ENCODE peak calls at places on chromosome 18, in seven cellular contexts. M is thoracic aorta, V is fibroblast of pulmonary artery, O is adrenal gland, L is MCF 10A, C is upper lobe of right lung, E is tibial artery. X is an unnamed sample.

GRCh38 chr18:79071037-79071960 is 2.1 kb downstream of the ATP9B start:
- DNase-seq in M (no peak), E (no peak), V (no peak), O (no peak), C (no peak), L (no peak), X (no peak)

GRCh38 chr18:43274526-43274925 is 2.8 kb downstream of the SYT4 start:
- DNase-seq in C (no peak), V (no peak), M (no peak), O (no peak), E (no peak), L (no peak), X (no peak)

GRCh38 chr18:76265375-76266225 is 229.4 kb downstream of the ZNF516 start:
- DNase-seq in O (no peak), V (peak), E (peak), M (no peak), C (peak), L (no peak), X (no peak)

GRCh38 chr18:9612215-9612830 is 2.0 kb downstream of the PPP4R1 start:
- DNase-seq in E (no peak), M (no peak), V (peak), C (no peak), O (peak), L (peak), X (peak)

GRCh38 chr18:10872297-10872696 is 277.1 kb downstream of the PIEZO2 start:
- DNase-seq in O (no peak), V (peak), L (no peak), E (no peak), C (no peak), M (no peak), X (no peak)

GRCh38 chr18:26003391-26003790 is 87.0 kb downstream of the SS18 start:
- DNase-seq in L (peak), C (no peak), M (no peak), E (no peak), V (peak), O (no peak), X (peak)

GRCh38 chr18:33804258-33804657 is 226.2 kb downstream of the ASXL3 start:
- DNase-seq in M (no peak), C (no peak), V (peak), L (peak), O (no peak), E (no peak), X (peak)

GRCh38 chr18:35158728-35159443 is 81.9 kb upstream of the ZNF397 start:
- DNase-seq in O (no peak), L (no peak), E (no peak), M (no peak), V (no peak), C (no peak), X (no peak)

GRCh38 chr18:9721893-9722515 is 13.9 kb downstream of the RAB31 start:
- DNase-seq in L (no peak), C (no peak), M (no peak), V (no peak), O (no peak), E (no peak), X (no peak)

GRCh38 chr18:2948038-2948437 is 64.9 kb downstream of the LPIN2 start:
- DNase-seq in O (no peak), E (no peak), L (peak), C (no peak), M (no peak), V (peak), X (peak)

GRCh38 chr18:22977847-22978701 is 44.9 kb downstream of the RBBP8 start:
- DNase-seq in E (no peak), C (no peak), V (peak), O (no peak), M (no peak), L (peak), X (peak)

GRCh38 chr18:845152-845819 is 33.2 kb upstream of the YES1 start:
- DNase-seq in C (no peak), V (peak), M (no peak), L (peak), E (no peak), O (no peak), X (peak)

GRCh38 chr18:50638623-50639398 is 78.9 kb downstream of the MAPK4 start:
- DNase-seq in L (no peak), C (no peak), V (no peak), E (peak), M (no peak), O (no peak), X (no peak)

GRCh38 chr18:55559735-55560134 is 28.3 kb downstream of the TCF4 start:
- DNase-seq in M (no peak), C (no peak), O (no peak), V (no peak), L (no peak), E (no peak), X (no peak)

GRCh38 chr18:48896875-48897511 is 53.8 kb downstream of the SMAD7 start:
- DNase-seq in M (no peak), O (no peak), L (peak), V (no peak), C (peak), E (peak), X (peak)
- TF ChIP-seq CTCF in M (no peak), O (no peak), L (no peak), V (no peak), C (no peak), E (no peak), X (peak)

DNA sequence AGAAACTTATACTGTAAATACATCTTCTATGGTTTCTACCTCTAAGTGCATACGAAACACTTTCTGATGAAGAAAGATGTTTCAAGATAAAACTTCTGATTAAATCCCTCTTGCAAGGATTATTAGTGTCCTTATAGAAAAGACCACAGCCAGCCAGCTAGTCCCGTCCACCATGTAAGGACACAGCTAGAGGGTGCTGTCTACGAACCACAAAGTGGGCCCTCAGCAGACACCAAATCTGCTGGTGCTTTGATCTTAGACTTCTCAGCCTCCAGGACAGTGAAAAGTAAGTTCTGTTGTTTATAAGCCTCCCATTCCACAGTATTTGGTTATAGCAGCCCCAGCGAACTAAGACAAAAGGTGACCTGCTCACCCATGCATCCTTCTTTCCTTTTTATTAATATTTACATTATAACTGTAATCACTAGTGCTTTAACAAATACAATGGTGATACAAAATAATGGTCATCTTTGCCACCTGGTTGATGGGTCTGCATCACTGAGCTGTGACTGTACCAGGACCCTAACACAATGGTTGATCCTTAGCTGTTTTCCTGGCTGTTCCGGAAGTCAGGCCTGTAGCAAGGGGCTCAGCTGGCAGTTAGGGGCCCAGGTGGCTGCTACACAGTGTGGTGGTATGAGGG is 108.4 kb upstream of the SMAD7 start:
- DNase-seq in V (peak), C (no peak), L (no peak), E (no peak), O (no peak), M (no peak), X (no peak)
- TF ChIP-seq CTCF in V (peak), C (peak), L (no peak), E (no peak), O (no peak), M (no peak), X (no peak)

GRCh38 chr18:29439398-29439797 is 1262.5 kb upstream of the CDH2 start:
- DNase-seq in O (no peak), M (no peak), E (no peak), L (no peak), V (no peak), C (no peak), X (no peak)

GRCh38 chr18:29434650-29435049 is 1257.7 kb upstream of the CDH2 start:
- DNase-seq in L (no peak), C (no peak), O (no peak), V (no peak), E (no peak), M (no peak), X (no peak)

DNA sequence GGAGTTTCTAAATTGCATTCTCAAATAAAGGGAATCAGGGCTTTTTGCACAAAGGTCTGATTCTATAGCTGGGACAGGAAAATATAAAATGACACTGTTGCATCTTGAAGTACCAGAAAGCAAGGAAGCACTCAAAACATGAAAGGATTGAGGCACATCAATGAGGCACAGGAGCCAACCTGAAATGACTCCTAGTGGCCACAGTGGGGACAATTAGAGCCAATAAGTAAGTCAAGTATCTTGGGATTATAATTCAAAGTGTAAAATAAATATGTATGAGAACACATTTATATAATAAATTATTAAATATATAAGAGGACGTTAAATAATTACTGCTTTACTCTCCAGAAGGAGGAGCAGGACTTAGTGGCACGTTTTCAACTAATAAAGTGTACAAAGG is 1259.5 kb upstream of the CDH2 start:
- DNase-seq in C (no peak), V (no peak), L (no peak), E (no peak), O (no peak), M (no peak), X (no peak)
- TF ChIP-seq CTCF in C (no peak), V (peak), L (no peak), E (no peak), O (no peak), M (no peak), X (no peak)

GRCh38 chr18:38961880-38962279 is 1396.3 kb upstream of the CELF4 start:
- DNase-seq in L (no peak), E (no peak), O (no peak), C (no peak), V (no peak), M (no peak), X (no peak)
- TF ChIP-seq CTCF in L (no peak), E (no peak), O (no peak), C (no peak), V (no peak), M (no peak), X (no peak)

GRCh38 chr18:61582205-61582710 is 249.0 kb downstream of the CDH20 start:
- DNase-seq in C (no peak), E (peak), L (no peak), O (no peak), M (no peak), V (no peak), X (no peak)
- TF ChIP-seq CTCF in C (peak), E (no peak), L (no peak), O (peak), M (peak), V (no peak), X (peak)

GRCh38 chr18:32321826-32322225 is 132.0 kb downstream of the MEP1B start:
- DNase-seq in C (no peak), V (no peak), O (no peak), M (no peak), E (no peak), L (no peak), X (no peak)
- TF ChIP-seq CTCF in C (no peak), V (no peak), O (no peak), M (no peak), E (no peak), L (no peak), X (no peak)

GRCh38 chr18:44834867-44835469 is 154.3 kb downstream of the SETBP1 start:
- DNase-seq in O (no peak), M (no peak), L (no peak), V (no peak), E (no peak), C (no peak), X (no peak)
- TF ChIP-seq CTCF in O (no peak), M (no peak), L (no peak), V (no peak), E (no peak), C (no peak), X (no peak)

GRCh38 chr18:54127759-54128378 is 96.6 kb downstream of the MBD2 start:
- DNase-seq in C (no peak), E (no peak), V (peak), O (peak), M (no peak), L (peak), X (peak)
- TF ChIP-seq CTCF in C (peak), E (peak), V (peak), O (peak), M (peak), L (peak), X (peak)

X was measured in Calu3.